ENCODE peak calls at places on chromosomes 13 and 19, in nine cellular contexts. One of them, this sample, is unnamed.
A peak's percentile ranks its signal among the peaks of the same experiment; 100 is the strongest.

GRCh38 chr13:101474419-101474957 is 22.0 kb downstream of the ITGBL1 start:
- DNase-seq in stimulated activated CD8-positive, alpha-beta memory T cell treated with anti-CD3 and anti-CD28 coated beads, Interleukin-12 subunit alpha, Interleukin-12 subunit beta, amount 100 ng/mL, for 1 hour: no peak
- DNase-seq in skeletal muscle cell: peak; percentile 67
- DNase-seq in MCF 10A: peak; percentile 73
- DNase-seq in activated naive CD8-positive, alpha-beta T cell treated with anti-CD3 and anti-CD28 coated beads, Interleukin-2, amount 50 U/mL, for 24 hours: no peak
- DNase-seq in HTR-8/SVneo: no peak
- DNase-seq in aorta: no peak
- DNase-seq in mesenteric fat pad: no peak
- DNase-seq in neural progenitor cell: peak; percentile 80
- DNase-seq in this sample: peak; percentile 90

GRCh38 chr19:51660975-51661600 is 14.5 kb upstream of the SIGLEC14 start:
- DNase-seq in MCF 10A: peak; percentile 90
- DNase-seq in aorta: peak; percentile 86
- DNase-seq in skeletal muscle cell: peak; percentile 40
- DNase-seq in neural progenitor cell: peak; percentile 93
- DNase-seq in HTR-8/SVneo: peak; percentile 65
- DNase-seq in stimulated activated CD8-positive, alpha-beta memory T cell treated with anti-CD3 and anti-CD28 coated beads, Interleukin-12 subunit alpha, Interleukin-12 subunit beta, amount 100 ng/mL, for 1 hour: no peak
- DNase-seq in activated naive CD8-positive, alpha-beta T cell treated with anti-CD3 and anti-CD28 coated beads, Interleukin-2, amount 50 U/mL, for 24 hours: peak; percentile 72
- DNase-seq in mesenteric fat pad: no peak
- DNase-seq in this sample: peak; percentile 33

GRCh38 chr19:21912654-21913053 is 76.7 kb upstream of the ZNF43 start:
- DNase-seq in activated naive CD8-positive, alpha-beta T cell treated with anti-CD3 and anti-CD28 coated beads, Interleukin-2, amount 50 U/mL, for 24 hours: no peak
- DNase-seq in neural progenitor cell: no peak
- DNase-seq in aorta: no peak
- DNase-seq in MCF 10A: no peak
- DNase-seq in HTR-8/SVneo: no peak
- DNase-seq in skeletal muscle cell: no peak
- DNase-seq in stimulated activated CD8-positive, alpha-beta memory T cell treated with anti-CD3 and anti-CD28 coated beads, Interleukin-12 subunit alpha, Interleukin-12 subunit beta, amount 100 ng/mL, for 1 hour: no peak
- DNase-seq in mesenteric fat pad: no peak
- DNase-seq in this sample: no peak

GRCh38 chr13:44648392-44649117 is 72.4 kb upstream of the TSC22D1 start:
- DNase-seq in skeletal muscle cell: no peak
- DNase-seq in mesenteric fat pad: no peak
- DNase-seq in MCF 10A: peak; percentile 21
- DNase-seq in stimulated activated CD8-positive, alpha-beta memory T cell treated with anti-CD3 and anti-CD28 coated beads, Interleukin-12 subunit alpha, Interleukin-12 subunit beta, amount 100 ng/mL, for 1 hour: no peak
- DNase-seq in aorta: no peak
- DNase-seq in HTR-8/SVneo: no peak
- DNase-seq in neural progenitor cell: no peak
- DNase-seq in activated naive CD8-positive, alpha-beta T cell treated with anti-CD3 and anti-CD28 coated beads, Interleukin-2, amount 50 U/mL, for 24 hours: no peak
- DNase-seq in this sample: no peak

GRCh38 chr19:56291857-56292256 is 19.3 kb downstream of the EDDM13 start:
- DNase-seq in HTR-8/SVneo: no peak
- DNase-seq in activated naive CD8-positive, alpha-beta T cell treated with anti-CD3 and anti-CD28 coated beads, Interleukin-2, amount 50 U/mL, for 24 hours: peak; percentile 48
- DNase-seq in neural progenitor cell: no peak
- DNase-seq in stimulated activated CD8-positive, alpha-beta memory T cell treated with anti-CD3 and anti-CD28 coated beads, Interleukin-12 subunit alpha, Interleukin-12 subunit beta, amount 100 ng/mL, for 1 hour: no peak
- DNase-seq in skeletal muscle cell: no peak
- DNase-seq in MCF 10A: no peak
- DNase-seq in mesenteric fat pad: no peak
- DNase-seq in aorta: no peak
- DNase-seq in this sample: no peak

GRCh38 chr13:107964356-107964755 is 251.0 kb downstream of the LIG4 start:
- DNase-seq in stimulated activated CD8-positive, alpha-beta memory T cell treated with anti-CD3 and anti-CD28 coated beads, Interleukin-12 subunit alpha, Interleukin-12 subunit beta, amount 100 ng/mL, for 1 hour: no peak
- DNase-seq in activated naive CD8-positive, alpha-beta T cell treated with anti-CD3 and anti-CD28 coated beads, Interleukin-2, amount 50 U/mL, for 24 hours: no peak
- DNase-seq in MCF 10A: no peak
- DNase-seq in neural progenitor cell: no peak
- DNase-seq in mesenteric fat pad: no peak
- DNase-seq in skeletal muscle cell: no peak
- DNase-seq in aorta: no peak
- DNase-seq in HTR-8/SVneo: no peak
- DNase-seq in this sample: no peak

GRCh38 chr13:48266967-48267639 is 34.1 kb downstream of the ITM2B start:
- DNase-seq in skeletal muscle cell: no peak
- DNase-seq in MCF 10A: no peak
- DNase-seq in activated naive CD8-positive, alpha-beta T cell treated with anti-CD3 and anti-CD28 coated beads, Interleukin-2, amount 50 U/mL, for 24 hours: no peak
- DNase-seq in mesenteric fat pad: no peak
- DNase-seq in stimulated activated CD8-positive, alpha-beta memory T cell treated with anti-CD3 and anti-CD28 coated beads, Interleukin-12 subunit alpha, Interleukin-12 subunit beta, amount 100 ng/mL, for 1 hour: no peak
- DNase-seq in aorta: no peak
- DNase-seq in neural progenitor cell: no peak
- DNase-seq in HTR-8/SVneo: peak; percentile 3
- DNase-seq in this sample: no peak

GRCh38 chr13:103273825-103274224 is 207.6 kb upstream of the SLC10A2 start:
- DNase-seq in aorta: no peak
- DNase-seq in activated naive CD8-positive, alpha-beta T cell treated with anti-CD3 and anti-CD28 coated beads, Interleukin-2, amount 50 U/mL, for 24 hours: no peak
- DNase-seq in neural progenitor cell: no peak
- DNase-seq in skeletal muscle cell: no peak
- DNase-seq in stimulated activated CD8-positive, alpha-beta memory T cell treated with anti-CD3 and anti-CD28 coated beads, Interleukin-12 subunit alpha, Interleukin-12 subunit beta, amount 100 ng/mL, for 1 hour: no peak
- DNase-seq in MCF 10A: no peak
- DNase-seq in HTR-8/SVneo: no peak
- DNase-seq in mesenteric fat pad: no peak
- DNase-seq in this sample: no peak

GRCh38 chr13:34349091-34349722 is 531.3 kb downstream of the RFC3 start:
- DNase-seq in neural progenitor cell: no peak
- DNase-seq in skeletal muscle cell: peak; percentile 98
- DNase-seq in aorta: no peak
- DNase-seq in HTR-8/SVneo: peak; percentile 24
- DNase-seq in mesenteric fat pad: no peak
- DNase-seq in activated naive CD8-positive, alpha-beta T cell treated with anti-CD3 and anti-CD28 coated beads, Interleukin-2, amount 50 U/mL, for 24 hours: no peak
- DNase-seq in MCF 10A: peak; percentile 92
- DNase-seq in stimulated activated CD8-positive, alpha-beta memory T cell treated with anti-CD3 and anti-CD28 coated beads, Interleukin-12 subunit alpha, Interleukin-12 subunit beta, amount 100 ng/mL, for 1 hour: no peak
- DNase-seq in this sample: peak; percentile 80

GRCh38 chr19:1773173-1773572 is 19.9 kb downstream of the ONECUT3 start:
- DNase-seq in HTR-8/SVneo: peak; percentile 77
- DNase-seq in neural progenitor cell: no peak
- DNase-seq in aorta: no peak
- DNase-seq in MCF 10A: peak; percentile 93
- DNase-seq in activated naive CD8-positive, alpha-beta T cell treated with anti-CD3 and anti-CD28 coated beads, Interleukin-2, amount 50 U/mL, for 24 hours: no peak
- DNase-seq in skeletal muscle cell: peak; percentile 25
- DNase-seq in mesenteric fat pad: no peak
- DNase-seq in stimulated activated CD8-positive, alpha-beta memory T cell treated with anti-CD3 and anti-CD28 coated beads, Interleukin-12 subunit alpha, Interleukin-12 subunit beta, amount 100 ng/mL, for 1 hour: no peak
- DNase-seq in this sample: no peak

GRCh38 chr19:16332991-16333624 is 8.5 kb downstream of the KLF2 start:
- DNase-seq in mesenteric fat pad: no peak
- DNase-seq in aorta: no peak
- DNase-seq in MCF 10A: no peak
- DNase-seq in activated naive CD8-positive, alpha-beta T cell treated with anti-CD3 and anti-CD28 coated beads, Interleukin-2, amount 50 U/mL, for 24 hours: no peak
- DNase-seq in neural progenitor cell: no peak
- DNase-seq in skeletal muscle cell: no peak
- DNase-seq in HTR-8/SVneo: no peak
- DNase-seq in stimulated activated CD8-positive, alpha-beta memory T cell treated with anti-CD3 and anti-CD28 coated beads, Interleukin-12 subunit alpha, Interleukin-12 subunit beta, amount 100 ng/mL, for 1 hour: no peak
- DNase-seq in this sample: no peak

GRCh38 chr19:811007-811434 is 10.7 kb downstream of the PLPPR3 start:
- DNase-seq in aorta: no peak
- DNase-seq in mesenteric fat pad: no peak
- DNase-seq in neural progenitor cell: no peak
- DNase-seq in activated naive CD8-positive, alpha-beta T cell treated with anti-CD3 and anti-CD28 coated beads, Interleukin-2, amount 50 U/mL, for 24 hours: no peak
- DNase-seq in HTR-8/SVneo: no peak
- DNase-seq in MCF 10A: no peak
- DNase-seq in skeletal muscle cell: no peak
- DNase-seq in stimulated activated CD8-positive, alpha-beta memory T cell treated with anti-CD3 and anti-CD28 coated beads, Interleukin-12 subunit alpha, Interleukin-12 subunit beta, amount 100 ng/mL, for 1 hour: no peak
- DNase-seq in this sample: no peak

GRCh38 chr19:45311640-45312039 is 11.0 kb downstream of the CKM start:
- DNase-seq in activated naive CD8-positive, alpha-beta T cell treated with anti-CD3 and anti-CD28 coated beads, Interleukin-2, amount 50 U/mL, for 24 hours: no peak
- DNase-seq in aorta: no peak
- DNase-seq in skeletal muscle cell: no peak
- DNase-seq in neural progenitor cell: no peak
- DNase-seq in MCF 10A: no peak
- DNase-seq in HTR-8/SVneo: no peak
- DNase-seq in stimulated activated CD8-positive, alpha-beta memory T cell treated with anti-CD3 and anti-CD28 coated beads, Interleukin-12 subunit alpha, Interleukin-12 subunit beta, amount 100 ng/mL, for 1 hour: no peak
- DNase-seq in mesenteric fat pad: no peak
- DNase-seq in this sample: no peak

GRCh38 chr13:78317030-78317429 is 286.3 kb downstream of the POU4F1 start:
- DNase-seq in activated naive CD8-positive, alpha-beta T cell treated with anti-CD3 and anti-CD28 coated beads, Interleukin-2, amount 50 U/mL, for 24 hours: no peak
- DNase-seq in stimulated activated CD8-positive, alpha-beta memory T cell treated with anti-CD3 and anti-CD28 coated beads, Interleukin-12 subunit alpha, Interleukin-12 subunit beta, amount 100 ng/mL, for 1 hour: no peak
- DNase-seq in aorta: no peak
- DNase-seq in MCF 10A: peak; percentile 21
- DNase-seq in neural progenitor cell: peak; percentile 58
- DNase-seq in skeletal muscle cell: no peak
- DNase-seq in HTR-8/SVneo: no peak
- DNase-seq in mesenteric fat pad: no peak
- DNase-seq in this sample: no peak

GRCh38 chr19:7925171-7925837 is 631 bp downstream of the CTXN1 start:
- DNase-seq in neural progenitor cell: peak; percentile 96
- DNase-seq in aorta: peak; percentile 93
- DNase-seq in skeletal muscle cell: no peak
- DNase-seq in HTR-8/SVneo: peak; percentile 91
- DNase-seq in stimulated activated CD8-positive, alpha-beta memory T cell treated with anti-CD3 and anti-CD28 coated beads, Interleukin-12 subunit alpha, Interleukin-12 subunit beta, amount 100 ng/mL, for 1 hour: peak; percentile 62
- DNase-seq in MCF 10A: peak; percentile 58
- DNase-seq in mesenteric fat pad: no peak
- DNase-seq in activated naive CD8-positive, alpha-beta T cell treated with anti-CD3 and anti-CD28 coated beads, Interleukin-2, amount 50 U/mL, for 24 hours: peak; percentile 88
- DNase-seq in this sample: no peak

GRCh38 chr13:39815345-39816111 is 160.1 kb downstream of the COG6 start:
- DNase-seq in stimulated activated CD8-positive, alpha-beta memory T cell treated with anti-CD3 and anti-CD28 coated beads, Interleukin-12 subunit alpha, Interleukin-12 subunit beta, amount 100 ng/mL, for 1 hour: no peak
- DNase-seq in neural progenitor cell: no peak
- DNase-seq in mesenteric fat pad: no peak
- DNase-seq in skeletal muscle cell: no peak
- DNase-seq in MCF 10A: peak; percentile 22
- DNase-seq in activated naive CD8-positive, alpha-beta T cell treated with anti-CD3 and anti-CD28 coated beads, Interleukin-2, amount 50 U/mL, for 24 hours: no peak
- DNase-seq in aorta: no peak
- DNase-seq in HTR-8/SVneo: no peak
- DNase-seq in this sample: no peak

GRCh38 chr19:23971598-23971997 is 56.9 kb downstream of the ZNF726 start:
- DNase-seq in mesenteric fat pad: no peak
- DNase-seq in activated naive CD8-positive, alpha-beta T cell treated with anti-CD3 and anti-CD28 coated beads, Interleukin-2, amount 50 U/mL, for 24 hours: no peak
- DNase-seq in neural progenitor cell: no peak
- DNase-seq in skeletal muscle cell: no peak
- DNase-seq in aorta: no peak
- DNase-seq in MCF 10A: no peak
- DNase-seq in HTR-8/SVneo: no peak
- DNase-seq in stimulated activated CD8-positive, alpha-beta memory T cell treated with anti-CD3 and anti-CD28 coated beads, Interleukin-12 subunit alpha, Interleukin-12 subunit beta, amount 100 ng/mL, for 1 hour: no peak
- DNase-seq in this sample: no peak

This sample was measured in AG04450.